ENCODE peak calls at places on chromosomes 3 and 15, in eight cellular contexts. B is cardiac fibroblast; U is activated CD4-positive, alpha-beta T cell treated with anti-CD3 and anti-CD28 coated beads, Interleukin-2, amount 50 U/mL, for 48 hours; N is heart left ventricle; O is H1; M is GM23338; Y is AG08396; V is BE2C. K is an unnamed sample.
A peak's percentile ranks its signal among the peaks of the same experiment; 100 is the strongest.

GRCh38 chr15:71761649-71762048 is 48.7 kb upstream of the NR2E3 start:
- DNase-seq in B (peak; percentile 82), U (no peak), N (peak; percentile 79), O (no peak), M (no peak), Y (peak; percentile 81), V (no peak), K (no peak)

GRCh38 chr3:38519651-38520050 is 23.5 kb downstream of the EXOG start:
- DNase-seq in B (no peak), U (no peak), N (no peak), O (no peak), M (peak; percentile 78), Y (no peak), V (no peak), K (no peak)

GRCh38 chr15:59746777-59747176 is 57.7 kb upstream of the BNIP2 start:
- DNase-seq in B (no peak), U (no peak), N (no peak), O (no peak), M (no peak), Y (no peak), V (peak; percentile 19), K (no peak)

GRCh38 chr3:59251899-59252298 is 202.1 kb upstream of the CFAP20DC start:
- DNase-seq in B (no peak), U (no peak), N (no peak), O (no peak), M (no peak), Y (no peak), V (no peak), K (no peak)

GRCh38 chr3:99663981-99664380 is 25.6 kb downstream of the COL8A1 start:
- DNase-seq in B (no peak), U (no peak), N (no peak), O (no peak), M (no peak), Y (no peak), V (no peak), K (no peak)

GRCh38 chr15:72495007-72495406 is 20.9 kb downstream of the ARIH1 start:
- DNase-seq in B (no peak), U (no peak), N (no peak), O (no peak), M (no peak), Y (no peak), V (no peak), K (peak; percentile 24)

GRCh38 chr3:6994081-6994668 is 133.3 kb downstream of the GRM7 start:
- DNase-seq in B (peak; percentile 2), U (no peak), N (no peak), O (no peak), M (peak; percentile 16), Y (no peak), V (no peak), K (no peak)

GRCh38 chr15:53843869-53844569 is 84.6 kb upstream of the WDR72 start:
- DNase-seq in B (no peak), U (no peak), N (no peak), O (no peak), M (no peak), Y (no peak), V (no peak), K (no peak)

GRCh38 chr15:68425428-68426060 is 6.4 kb downstream of the ITGA11 start:
- DNase-seq in B (no peak), U (no peak), N (no peak), O (no peak), M (no peak), Y (no peak), V (no peak), K (no peak)

GRCh38 chr3:46812237-46812791 is 50.9 kb downstream of the MYL3 start:
- DNase-seq in B (peak; percentile 47), U (peak; percentile 84), N (peak; percentile 67), O (peak; percentile 92), M (peak; percentile 88), Y (peak; percentile 71), V (peak; percentile 68), K (peak; percentile 41)

GRCh38 chr3:170703121-170703588 is 117.3 kb upstream of the SLC7A14 start:
- DNase-seq in B (peak; percentile 56), U (no peak), N (no peak), O (no peak), M (no peak), Y (peak; percentile 61), V (peak; percentile 59), K (no peak)

GRCh38 chr3:45253316-45253715 is 27.2 kb upstream of the TMEM158 start:
- DNase-seq in B (no peak), U (no peak), N (no peak), O (no peak), M (no peak), Y (peak; percentile 45), V (no peak), K (no peak)

GRCh38 chr15:53675832-53676231 is 83.6 kb downstream of the WDR72 start:
- DNase-seq in B (no peak), U (no peak), N (no peak), O (no peak), M (no peak), Y (no peak), V (no peak), K (no peak)

GRCh38 chr3:16486951-16487480 is 26.5 kb downstream of the RFTN1 start:
- DNase-seq in B (no peak), U (no peak), N (no peak), O (no peak), M (no peak), Y (no peak), V (no peak), K (peak; percentile 17)

GRCh38 chr15:66004618-66005262 is 135.4 kb downstream of the RAB11A start:
- DNase-seq in B (peak; percentile 43), U (peak; percentile 11), N (peak; percentile 36), O (no peak), M (peak; percentile 78), Y (peak; percentile 68), V (no peak), K (peak; percentile 59)

GRCh38 chr15:81326466-81327212 is 2.7 kb upstream of the STARD5 start:
- DNase-seq in B (no peak), U (no peak), N (no peak), O (no peak), M (no peak), Y (no peak), V (no peak), K (no peak)

GRCh38 chr15:70318996-70319465 is 221.3 kb upstream of the TLE3 start:
- DNase-seq in B (peak; percentile 49), U (no peak), N (no peak), O (no peak), M (no peak), Y (no peak), V (no peak), K (no peak)

GRCh38 chr15:37873336-37873735 is 61.1 kb upstream of the TMCO5A start:
- DNase-seq in B (peak; percentile 12), U (no peak), N (no peak), O (no peak), M (peak; percentile 10), Y (no peak), V (no peak), K (no peak)

GRCh38 chr3:81998139-81998755 is 236.8 kb upstream of the GBE1 start:
- DNase-seq in B (peak; percentile 36), U (no peak), N (no peak), O (no peak), M (no peak), Y (no peak), V (peak; percentile 27), K (no peak)

GRCh38 chr15:40446144-40446543 is 5.4 kb downstream of the BAHD1 start:
- DNase-seq in B (no peak), U (no peak), N (no peak), O (no peak), M (no peak), Y (no peak), V (no peak), K (no peak)

GRCh38 chr3:14525685-14526631 is 14.2 kb downstream of the GRIP2 start:
- DNase-seq in B (peak; percentile 43), U (peak; percentile 18), N (no peak), O (no peak), M (no peak), Y (peak; percentile 79), V (no peak), K (peak; percentile 55)

GRCh38 chr3:36893137-36893557 is 51.7 kb downstream of the TRANK1 start:
- DNase-seq in B (peak; percentile 88), U (no peak), N (peak; percentile 68), O (peak; percentile 22), M (peak; percentile 40), Y (peak; percentile 23), V (no peak), K (peak; percentile 54)

GRCh38 chr15:91338763-91339162 is 238.7 kb downstream of the SV2B start:
- DNase-seq in B (no peak), U (peak; percentile 12), N (no peak), O (peak; percentile 54), M (peak; percentile 67), Y (no peak), V (no peak), K (no peak)

GRCh38 chr3:116946376-116946775 is 236.8 kb downstream of the TUSC7 start:
- DNase-seq in B (no peak), U (no peak), N (no peak), O (no peak), M (no peak), Y (no peak), V (no peak), K (no peak)

GRCh38 chr15:94855409-94856266 is 624.3 kb downstream of the MCTP2 start:
- DNase-seq in B (no peak), U (no peak), N (no peak), O (no peak), M (no peak), Y (no peak), V (no peak), K (no peak)

GRCh38 chr3:153572654-153573053 is 410.6 kb downstream of the RAP2B start:
- DNase-seq in B (no peak), U (no peak), N (no peak), O (no peak), M (no peak), Y (no peak), V (no peak), K (no peak)